ENCODE peak calls at places on chromosomes 16 and 17, in seven cellular contexts. V is K562, R is H1, W is HCT116, O is GM12878, D is HepG2, G is endothelial cell of umbilical vein. B is an unnamed sample.
A peak's percentile ranks its signal among the peaks of the same experiment; 100 is the strongest.

GRCh38 chr16:48897698-48898205 is 287.8 kb upstream of the N4BP1 start:
- DNase-seq in V (no peak), D (no peak), G (no peak), R (no peak), O (no peak), W (no peak), B (no peak)

GRCh38 chr17:76772842-76773521 is 35.1 kb downstream of the MFSD11 start:
- DNase-seq in O (no peak), G (peak; percentile 75), V (no peak), D (peak; percentile 59), R (no peak), W (peak; percentile 89), B (peak; percentile 50)

GRCh38 chr16:81697321-81697885 is 81.7 kb upstream of the PLCG2 start:
- DNase-seq in D (peak; percentile 45), O (no peak), R (peak; percentile 57), V (peak; percentile 57), W (peak; percentile 51), G (peak; percentile 79), B (no peak)

GRCh38 chr16:31477220-31478216 is 5.4 kb upstream of the SLC5A2 start:
- DNase-seq in O (no peak), D (peak; percentile 93), W (no peak), G (no peak), V (peak; percentile 90), R (no peak), B (no peak)

GRCh38 chr16:28974007-28974436 is 556 bp upstream of the SPNS1 start:
- DNase-seq in O (no peak), G (peak; percentile 68), D (peak; percentile 70), R (peak; percentile 15), V (peak; percentile 71), W (peak; percentile 23), B (peak; percentile 10)

GRCh38 chr17:19664136-19664820 is 15.7 kb downstream of the ALDH3A2 start:
- DNase-seq in D (no peak), V (no peak), W (no peak), G (no peak), O (no peak), R (no peak), B (no peak)

GRCh38 chr17:10620823-10621222 is 36.3 kb downstream of the MYH3 start:
- DNase-seq in O (no peak), V (no peak), W (no peak), G (no peak), R (no peak), D (no peak), B (no peak)

GRCh38 chr16:88662222-88662842 is 559 bp downstream of the MVD start:
- DNase-seq in W (no peak), V (peak; percentile 54), D (no peak), R (no peak), O (no peak), G (no peak), B (no peak)

GRCh38 chr17:77571562-77571981 is 386.9 kb upstream of the TNRC6C start:
- DNase-seq in G (peak; percentile 64), R (no peak), D (no peak), W (no peak), O (no peak), V (peak; percentile 43), B (no peak)

GRCh38 chr16:89256651-89257254 is 39.2 kb downstream of the ZNF778 start:
- DNase-seq in D (no peak), R (no peak), W (no peak), V (no peak), O (no peak), G (peak; percentile 57), B (no peak)

GRCh38 chr17:50565559-50566350 is 5.2 kb downstream of the CACNA1G start:
- DNase-seq in R (no peak), G (no peak), D (no peak), O (no peak), W (no peak), V (peak; percentile 29), B (no peak)

GRCh38 chr17:21042434-21043295 is at the start of gene USP22:
- DNase-seq in W (no peak), G (no peak), O (no peak), D (no peak), R (no peak), V (no peak), B (no peak)

GRCh38 chr17:78241277-78242023 is 10.0 kb downstream of the TMEM235 start:
- DNase-seq in G (peak; percentile 19), V (peak; percentile 86), R (no peak), D (peak; percentile 96), O (no peak), W (peak; percentile 90), B (no peak)

GRCh38 chr17:5703736-5704135 is 119.4 kb upstream of the NLRP1 start:
- DNase-seq in G (no peak), W (no peak), R (no peak), D (no peak), V (no peak), O (no peak), B (no peak)

GRCh38 chr17:34613064-34614019 is 34.0 kb downstream of the TMEM132E start:
- DNase-seq in O (no peak), G (no peak), D (no peak), R (no peak), W (no peak), V (peak; percentile 46), B (no peak)

GRCh38 chr17:64580384-64581307 is 73.9 kb downstream of the CEP95 start:
- DNase-seq in O (no peak), W (no peak), R (no peak), G (no peak), D (no peak), V (no peak), B (no peak)

GRCh38 chr17:78889525-78889924 is 13.5 kb downstream of the CEP295NL start:
- DNase-seq in V (no peak), R (no peak), O (peak; percentile 31), W (no peak), D (no peak), G (no peak), B (no peak)

GRCh38 chr16:87297407-87297806 is 19.8 kb downstream of the C16orf95 start:
- DNase-seq in V (no peak), G (no peak), R (no peak), D (no peak), O (no peak), W (no peak), B (no peak)

GRCh38 chr16:19330801-19331484 is 45.4 kb downstream of the CLEC19A start:
- DNase-seq in D (peak; percentile 20), O (no peak), V (no peak), R (no peak), W (peak; percentile 65), G (no peak), B (no peak)

GRCh38 chr17:81821603-81822311 is 11.3 kb downstream of the MCRIP1 start:
- DNase-seq in G (peak; percentile 63), V (peak; percentile 90), R (no peak), O (no peak), D (peak; percentile 84), W (peak; percentile 40), B (no peak)

GRCh38 chr17:48577330-48577945 is 712 bp downstream of the HOXB4 start:
- DNase-seq in W (no peak), G (peak; percentile 40), D (no peak), O (no peak), R (no peak), V (no peak), B (no peak)

GRCh38 chr17:79826210-79826680 is 13.0 kb downstream of the CBX4 start:
- DNase-seq in V (peak; percentile 48), R (no peak), W (no peak), O (no peak), G (no peak), D (no peak), B (no peak)

GRCh38 chr16:86231996-86232350 is 278.4 kb upstream of the FOXF1 start:
- DNase-seq in O (no peak), D (no peak), W (no peak), G (no peak), R (no peak), V (no peak), B (no peak)

GRCh38 chr17:7673239-7673638 is 14.1 kb downstream of the TP53 start:
- DNase-seq in V (no peak), O (peak; percentile 3), W (no peak), R (no peak), D (peak; percentile 27), G (no peak), B (no peak)

GRCh38 chr17:80220709-80221215 is 535 bp downstream of the SLC26A11 start:
- DNase-seq in R (no peak), D (no peak), W (no peak), G (peak; percentile 14), O (no peak), V (no peak), B (no peak)

GRCh38 chr17:81570896-81571453 is 18.8 kb upstream of the FAAP100 start:
- DNase-seq in G (no peak), V (no peak), D (no peak), R (no peak), W (no peak), O (no peak), B (no peak)

GRCh38 chr17:81991684-81992513 is 14.5 kb downstream of the ASPSCR1 start:
- DNase-seq in V (no peak), W (no peak), D (peak; percentile 98), R (no peak), O (no peak), G (peak; percentile 36), B (no peak)

GRCh38 chr16:67029249-67030096 is 524 bp downstream of the CBFB start:
- DNase-seq in R (no peak), D (no peak), V (peak; percentile 66), G (peak; percentile 67), O (no peak), W (no peak), B (no peak)
- H3K9ac ChIP-seq in R (peak overlapping the region; percentile 62), D (peak overlapping the region; percentile 94), V (peak overlapping the region; percentile 99), G (peak overlapping the region; percentile 98), O (peak overlapping the region; percentile 93), W (peak overlapping the region; percentile 97), B (peak overlapping the region; percentile 82)

GRCh38 chr17:75033346-75034235 is 13.2 kb downstream of the ATP5PD start:
- DNase-seq in R (peak; percentile 87), O (peak; percentile 83), V (peak; percentile 89), D (peak; percentile 94), G (peak; percentile 93), W (peak; percentile 94), B (peak; percentile 84)
- TF ChIP-seq POLR2AphosphoS5 in R (no peak), O (no peak), V (no peak), D (no peak), G (peak; percentile 40), W (peak; percentile 50), B (no peak)

GRCh38 chr17:58341861-58342475 is 10.0 kb downstream of the SUPT4H1 start:
- DNase-seq in R (no peak), G (no peak), O (no peak), V (no peak), W (no peak), D (no peak), B (no peak)
- TF ChIP-seq EZH2 in R (no peak), G (no peak), O (no peak), V (no peak), W (no peak), D (no peak), B (no peak)

GRCh38 chr16:4934591-4934990 is 2.4 kb downstream of the PPL start:
- DNase-seq in G (no peak), O (no peak), W (no peak), D (no peak), R (no peak), V (no peak), B (no peak)
- H3K9ac ChIP-seq in G (no peak overlapping the region), O (no peak overlapping the region), W (no peak overlapping the region), D (no peak overlapping the region), R (no peak overlapping the region), V (no peak overlapping the region), B (no peak overlapping the region)